ENCODE peak calls at places on chromosomes 11 and 22, in eight cellular contexts. Z is NCI-H2107; B is neural progenitor cell; X is stimulated activated CD4-positive, alpha-beta T cell treated with anti-CD3 and anti-CD28 coated beads, Interleukin-12 subunit alpha, Interleukin-12 subunit beta, amount 100 ng/mL, for 48 hours; D is substantia nigra; Y is mesenchymal stem cell; I is C1 segment of cervical spinal cord; S is Peyer's patch. E is an unnamed sample.

GRCh38 chr22:20239951-20240773 is 28.0 kb downstream of the RTN4R start:
- DNase-seq in Z (no peak), B (peak), X (no peak), D (peak), Y (no peak), I (peak), S (no peak), E (peak)

GRCh38 chr11:77171885-77172665 is 44.0 kb downstream of the MYO7A start:
- DNase-seq in Z (no peak), B (peak), X (no peak), D (no peak), Y (no peak), I (no peak), S (no peak), E (peak)

GRCh38 chr11:95296621-95297025 is 65.6 kb upstream of the SESN3 start:
- DNase-seq in Z (no peak), B (no peak), X (no peak), D (no peak), Y (no peak), I (no peak), S (no peak), E (no peak)

GRCh38 chr22:17563936-17564391 is 666 bp downstream of the SLC25A18 start:
- DNase-seq in Z (no peak), B (no peak), X (no peak), D (peak), Y (no peak), I (peak), S (no peak), E (no peak)

GRCh38 chr11:8206251-8207079 is 37.6 kb upstream of the RIC3 start:
- DNase-seq in Z (peak), B (peak), X (no peak), D (peak), Y (no peak), I (peak), S (peak), E (peak)

GRCh38 chr11:22084564-22084963 is 108.3 kb upstream of the ANO5 start:
- DNase-seq in Z (no peak), B (no peak), X (no peak), D (no peak), Y (no peak), I (no peak), S (no peak), E (no peak)

GRCh38 chr11:93852242-93852641 is 1.8 kb upstream of the VSTM5 start:
- DNase-seq in Z (no peak), B (no peak), X (no peak), D (no peak), Y (no peak), I (no peak), S (no peak), E (no peak)

GRCh38 chr11:24391165-24391564 is 105.7 kb upstream of the LUZP2 start:
- DNase-seq in Z (no peak), B (no peak), X (no peak), D (no peak), Y (peak), I (no peak), S (no peak), E (no peak)

GRCh38 chr22:35838849-35839646 is 121.4 kb downstream of the APOL5 start:
- DNase-seq in Z (peak), B (peak), X (no peak), D (peak), Y (peak), I (no peak), S (no peak), E (peak)

GRCh38 chr11:113593698-113594308 is 112.3 kb downstream of the TMPRSS5 start:
- DNase-seq in Z (no peak), B (no peak), X (no peak), D (peak), Y (no peak), I (no peak), S (no peak), E (no peak)

GRCh38 chr11:61091373-61092279 is 10.7 kb upstream of the CD5 start:
- DNase-seq in Z (no peak), B (no peak), X (peak), D (no peak), Y (peak), I (no peak), S (no peak), E (no peak)

GRCh38 chr11:114219559-114220349 is 76.4 kb upstream of the NNMT start:
- DNase-seq in Z (no peak), B (peak), X (no peak), D (no peak), Y (peak), I (no peak), S (no peak), E (no peak)

GRCh38 chr11:17518366-17518765 is 25.9 kb downstream of the USH1C start:
- DNase-seq in Z (no peak), B (no peak), X (no peak), D (no peak), Y (no peak), I (no peak), S (no peak), E (no peak)

GRCh38 chr11:130829801-130830562 is 86.3 kb downstream of the SNX19 start:
- DNase-seq in Z (no peak), B (no peak), X (no peak), D (peak), Y (no peak), I (no peak), S (no peak), E (no peak)

GRCh38 chr11:15675683-15676082 is 561.0 kb downstream of the INSC start:
- DNase-seq in Z (no peak), B (no peak), X (no peak), D (no peak), Y (no peak), I (no peak), S (no peak), E (no peak)

GRCh38 chr11:85886089-85887056 is 31.2 kb downstream of the CCDC83 start:
- DNase-seq in Z (no peak), B (no peak), X (no peak), D (no peak), Y (no peak), I (no peak), S (no peak), E (no peak)

GRCh38 chr22:23183107-23183698 is 2.9 kb downstream of the BCR start:
- DNase-seq in Z (no peak), B (peak), X (no peak), D (peak), Y (peak), I (peak), S (peak), E (peak)

GRCh38 chr11:34624069-34624468 is 3.2 kb downstream of the EHF start:
- DNase-seq in Z (no peak), B (no peak), X (no peak), D (no peak), Y (no peak), I (no peak), S (peak), E (no peak)

GRCh38 chr22:35587447-35587870 is 29.7 kb downstream of the MB start:
- DNase-seq in Z (no peak), B (no peak), X (no peak), D (peak), Y (no peak), I (no peak), S (no peak), E (no peak)

GRCh38 chr11:116310215-116310614 is 462.6 kb downstream of the BUD13 start:
- DNase-seq in Z (no peak), B (peak), X (no peak), D (no peak), Y (no peak), I (no peak), S (no peak), E (no peak)

GRCh38 chr22:24141586-24141985 is 39.7 kb upstream of the SUSD2 start:
- DNase-seq in Z (no peak), B (no peak), X (no peak), D (no peak), Y (peak), I (no peak), S (no peak), E (no peak)

GRCh38 chr22:17633217-17633997 is 4.9 kb upstream of the ATP6V1E1 start:
- DNase-seq in Z (no peak), B (no peak), X (no peak), D (no peak), Y (peak), I (no peak), S (no peak), E (peak)

GRCh38 chr11:2212411-2213251 is 41.0 kb upstream of the TH start:
- DNase-seq in Z (no peak), B (no peak), X (no peak), D (no peak), Y (no peak), I (no peak), S (no peak), E (no peak)

GRCh38 chr22:25380141-25380747 is 160.8 kb downstream of the CRYBB2 start:
- DNase-seq in Z (no peak), B (no peak), X (no peak), D (no peak), Y (no peak), I (no peak), S (peak), E (no peak)